ENCODE peak calls at places on chromosomes 2 and 18, in seven cellular contexts. J is mammary epithelial cell, Q is left ventricle myocardium inferior, O is heart left ventricle, P is upper lobe of right lung, C is fibroblast of lung, G is GM23248. Z is an unnamed sample. For H3K36me3, the result is how much of the 10 kb centered on the place peaks cover.

GRCh38 chr2:96821113-96821512 is 5.0 kb downstream of the CNNM3 start:
- DNase-seq in J (no peak), Q (no peak), O (no peak), P (no peak), C (no peak), G (no peak), Z (no peak)

GRCh38 chr18:22385718-22386117 is 32.0 kb downstream of the CTAGE1 start:
- DNase-seq in J (peak), Q (no peak), O (no peak), P (no peak), C (peak), G (peak), Z (no peak)

GRCh38 chr2:212176151-212176550 is 362.5 kb downstream of the ERBB4 start:
- DNase-seq in J (no peak), Q (no peak), O (no peak), P (no peak), C (no peak), G (no peak), Z (peak)

GRCh38 chr2:102267774-102268173 is 43.6 kb upstream of the IL1RL1 start:
- DNase-seq in J (no peak), Q (no peak), O (no peak), P (no peak), C (no peak), G (no peak), Z (no peak)

GRCh38 chr18:26556573-26556972 is 8.2 kb upstream of the KCTD1 start:
- DNase-seq in J (peak), Q (no peak), O (no peak), P (no peak), C (no peak), G (peak), Z (no peak)

GRCh38 chr18:49241852-49242251 is 218.6 kb downstream of the DYM start:
- DNase-seq in J (no peak), Q (no peak), O (no peak), P (no peak), C (peak), G (peak), Z (no peak)

GRCh38 chr2:73561422-73561821 is 80.8 kb downstream of the NAT8 start:
- DNase-seq in J (no peak), Q (no peak), O (no peak), P (no peak), C (peak), G (no peak), Z (no peak)

GRCh38 chr2:43426305-43427031 is 169.4 kb downstream of the THADA start:
- DNase-seq in J (peak), Q (no peak), O (peak), P (no peak), C (peak), G (peak), Z (no peak)

GRCh38 chr18:32380559-32380958 is 90.1 kb downstream of the GAREM1 start:
- DNase-seq in J (no peak), Q (no peak), O (no peak), P (no peak), C (no peak), G (no peak), Z (no peak)

GRCh38 chr2:46863895-46864294 is 51.7 kb downstream of the MCFD2 start:
- DNase-seq in J (no peak), Q (no peak), O (no peak), P (no peak), C (no peak), G (no peak), Z (no peak)

GRCh38 chr2:210072922-210073509 is 70.6 kb downstream of the RPE start:
- DNase-seq in J (peak), Q (no peak), O (no peak), P (no peak), C (peak), G (peak), Z (no peak)

GRCh38 chr2:124810132-124810531 is 785.0 kb downstream of the CNTNAP5 start:
- DNase-seq in J (no peak), Q (peak), O (peak), P (no peak), C (no peak), G (no peak), Z (peak)

GRCh38 chr2:62364786-62365185 is 141.2 kb downstream of the TMEM17 start:
- DNase-seq in J (no peak), Q (no peak), O (no peak), P (no peak), C (no peak), G (no peak), Z (no peak)

GRCh38 chr2:196123679-196124373 is 47.6 kb downstream of the STK17B start:
- DNase-seq in J (no peak), Q (no peak), O (no peak), P (no peak), C (peak), G (peak), Z (no peak)

GRCh38 chr2:106232633-106233032 is 38.5 kb upstream of the UXS1 start:
- DNase-seq in J (no peak), Q (peak), O (peak), P (no peak), C (no peak), G (no peak), Z (no peak)

GRCh38 chr2:183773775-183774174 is 649.5 kb downstream of the NUP35 start:
- DNase-seq in J (no peak), Q (no peak), O (no peak), P (no peak), C (no peak), G (no peak), Z (no peak)

GRCh38 chr2:35873921-35874320 is 481.7 kb upstream of the CRIM1 start:
- DNase-seq in J (no peak), Q (no peak), O (no peak), P (no peak), C (no peak), G (peak), Z (no peak)

GRCh38 chr2:201298462-201298861 is 38.1 kb downstream of the CASP8 start:
- DNase-seq in J (peak), Q (no peak), O (no peak), P (no peak), C (peak), G (peak), Z (no peak)

GRCh38 chr2:38690499-38691420 is 24.8 kb downstream of the GALM start:
- DNase-seq in J (peak), Q (no peak), O (no peak), P (no peak), C (peak), G (peak), Z (no peak)

GRCh38 chr2:101388232-101388631 is 929 bp upstream of the CREG2 start:
- DNase-seq in J (peak), Q (no peak), O (no peak), P (no peak), C (peak), G (peak), Z (no peak)

GRCh38 chr2:120767486-120768005 is 31.9 kb downstream of the GLI2 start:
- DNase-seq in J (no peak), Q (peak), O (peak), P (peak), C (no peak), G (no peak), Z (no peak)

GRCh38 chr18:52312321-52312720 is 27.7 kb upstream of the DCC start:
- DNase-seq in J (peak), Q (no peak), O (no peak), P (no peak), C (peak), G (no peak), Z (no peak)

GRCh38 chr2:9984861-9985480 is 33.5 kb downstream of the GRHL1 start:
- DNase-seq in J (no peak), Q (no peak), O (no peak), P (no peak), C (peak), G (peak), Z (no peak)

GRCh38 chr2:206361407-206362045 is 81.8 kb upstream of the ADAM23 start:
- DNase-seq in J (peak), Q (no peak), O (no peak), P (no peak), C (no peak), G (peak), Z (no peak)

GRCh38 chr2:240432820-240433801 is 2.4 kb upstream of the GPC1 start:
- DNase-seq in J (no peak), Q (peak), O (peak), P (peak), C (no peak), G (no peak), Z (peak)

GRCh38 chr18:80246656-80247402 is 485 bp downstream of the PARD6G start:
- DNase-seq in J (peak), Q (no peak), O (no peak), P (peak), C (peak), G (peak), Z (peak)

GRCh38 chr2:208984376-208985100 is 439.3 kb upstream of the MAP2 start:
- DNase-seq in J (peak), Q (no peak), O (no peak), P (no peak), C (peak), G (peak), Z (no peak)

GRCh38 chr2:151637284-151637781 is 96.9 kb downstream of the NEB start:
- DNase-seq in J (no peak), Q (no peak), O (peak), P (no peak), C (no peak), G (no peak), Z (no peak)

GRCh38 chr2:45354776-45355175 is 256.3 kb downstream of the SRBD1 start:
- DNase-seq in J (no peak), Q (no peak), O (no peak), P (no peak), C (peak), G (no peak), Z (no peak)

GRCh38 chr2:223993634-223994232 is 36.5 kb downstream of the MRPL44 start:
- DNase-seq in J (peak), Q (peak), O (peak), P (no peak), C (peak), G (peak), Z (peak)

GRCh38 chr2:14520385-14520945 is 112.1 kb upstream of the LRATD1 start:
- DNase-seq in J (no peak), Q (no peak), O (no peak), P (no peak), C (no peak), G (no peak), Z (no peak)

GRCh38 chr18:9755110-9755509 is 47.0 kb downstream of the RAB31 start:
- DNase-seq in J (no peak), Q (no peak), O (no peak), P (no peak), C (no peak), G (no peak), Z (no peak)
- H3K27ac ChIP-seq in J (no peak), Q (no peak), O (peak), P (no peak), C (no peak), G (no peak), Z (no peak)

GRCh38 chr2:173355132-173355865 is 627 bp downstream of the CDCA7 start:
- DNase-seq in J (peak), Q (peak), O (peak), P (peak), C (peak), G (peak), Z (peak)

GRCh38 chr2:173354601-173355131 is at the start of gene CDCA7:
- DNase-seq in J (peak), Q (peak), O (peak), P (peak), C (peak), G (peak), Z (peak)

GRCh38 chr2:173354073-173354600 is 535 bp upstream of the CDCA7 start:
- DNase-seq in J (no peak), Q (no peak), O (no peak), P (no peak), C (no peak), G (peak), Z (no peak)

GRCh38 chr2:173357351-173357750 is 2.7 kb downstream of the CDCA7 start:
- DNase-seq in J (no peak), Q (no peak), O (no peak), P (no peak), C (no peak), G (no peak), Z (no peak)

DNA sequence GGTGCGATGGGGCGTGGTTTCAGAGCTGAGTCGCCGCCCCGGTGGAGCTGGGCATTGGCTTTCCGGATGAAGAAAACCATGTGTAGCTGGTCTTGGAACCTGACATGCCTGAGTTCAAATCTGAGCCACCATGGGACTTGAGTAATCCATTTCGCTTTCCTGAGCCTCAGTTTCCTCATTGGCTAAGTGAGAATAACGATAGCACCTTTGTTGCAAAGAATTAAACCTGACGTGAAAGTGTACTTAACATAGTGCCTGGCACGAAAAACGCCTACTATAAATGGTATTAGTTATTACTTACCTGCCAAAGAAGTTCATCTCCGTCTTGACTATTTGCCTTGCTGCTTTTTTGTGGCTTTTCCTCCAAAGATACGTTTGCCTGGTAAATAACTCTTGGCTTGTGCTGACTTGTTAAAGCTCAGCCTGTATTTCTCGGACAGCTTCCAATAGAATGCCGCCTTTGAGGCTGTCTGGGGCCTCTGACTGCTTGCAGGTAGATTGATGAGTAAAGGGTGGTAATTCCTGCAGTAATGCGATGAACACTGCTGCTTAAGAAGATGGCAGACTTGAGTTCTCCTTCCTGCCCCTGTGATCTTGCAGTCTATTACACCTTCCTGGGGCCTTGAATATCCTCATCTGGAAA is 1.3 kb downstream of the CDCA7 start:
- DNase-seq in J (peak), Q (no peak), O (no peak), P (no peak), C (no peak), G (peak), Z (peak)
- H3K36me3 ChIP-seq in J (under half), Q (under half), O (under half), P (under half), C (under half), G (under half), Z (under half)

DNA sequence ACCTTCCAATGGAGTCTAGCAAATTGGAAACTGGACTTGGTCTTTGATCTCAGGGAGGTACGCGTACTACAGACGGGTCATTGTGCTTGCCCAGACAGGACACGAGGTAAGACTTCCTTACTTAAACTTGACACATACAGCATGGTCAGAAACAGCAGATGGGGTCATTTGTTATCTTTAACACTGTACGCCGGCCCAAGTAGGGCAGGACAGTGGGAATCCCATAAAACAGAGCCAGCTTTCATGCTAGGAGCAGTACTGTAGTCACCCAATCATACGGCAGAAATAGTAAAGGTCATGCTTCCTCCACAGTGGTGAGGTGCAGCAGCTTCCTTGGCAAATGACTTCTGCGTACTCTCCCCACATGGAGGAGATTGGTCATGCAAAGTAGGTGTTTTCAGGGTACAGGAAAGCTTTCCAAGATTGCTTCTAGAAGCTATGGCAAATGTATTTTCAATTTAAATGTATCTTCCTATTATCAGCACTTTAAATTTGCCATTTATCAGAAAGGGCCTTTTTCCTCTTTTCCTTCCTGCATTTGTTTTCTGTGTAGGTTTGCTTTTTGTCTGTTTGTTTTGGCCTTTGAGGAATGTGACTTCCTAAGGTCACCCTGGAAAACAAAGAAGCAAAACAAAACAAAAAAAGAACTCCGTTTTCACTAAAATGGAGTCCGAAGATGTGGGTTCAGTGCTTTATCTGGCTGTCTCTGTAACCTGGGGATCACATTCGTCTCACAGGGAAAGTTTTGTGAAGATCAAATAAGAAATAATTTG is 74.0 kb upstream of the DSG1 start:
- DNase-seq in J (peak), Q (no peak), O (no peak), P (no peak), C (no peak), G (no peak), Z (no peak)
- H3K27ac ChIP-seq in J (peak), Q (peak), O (peak), P (no peak), C (no peak), G (no peak), Z (no peak)

DNA sequence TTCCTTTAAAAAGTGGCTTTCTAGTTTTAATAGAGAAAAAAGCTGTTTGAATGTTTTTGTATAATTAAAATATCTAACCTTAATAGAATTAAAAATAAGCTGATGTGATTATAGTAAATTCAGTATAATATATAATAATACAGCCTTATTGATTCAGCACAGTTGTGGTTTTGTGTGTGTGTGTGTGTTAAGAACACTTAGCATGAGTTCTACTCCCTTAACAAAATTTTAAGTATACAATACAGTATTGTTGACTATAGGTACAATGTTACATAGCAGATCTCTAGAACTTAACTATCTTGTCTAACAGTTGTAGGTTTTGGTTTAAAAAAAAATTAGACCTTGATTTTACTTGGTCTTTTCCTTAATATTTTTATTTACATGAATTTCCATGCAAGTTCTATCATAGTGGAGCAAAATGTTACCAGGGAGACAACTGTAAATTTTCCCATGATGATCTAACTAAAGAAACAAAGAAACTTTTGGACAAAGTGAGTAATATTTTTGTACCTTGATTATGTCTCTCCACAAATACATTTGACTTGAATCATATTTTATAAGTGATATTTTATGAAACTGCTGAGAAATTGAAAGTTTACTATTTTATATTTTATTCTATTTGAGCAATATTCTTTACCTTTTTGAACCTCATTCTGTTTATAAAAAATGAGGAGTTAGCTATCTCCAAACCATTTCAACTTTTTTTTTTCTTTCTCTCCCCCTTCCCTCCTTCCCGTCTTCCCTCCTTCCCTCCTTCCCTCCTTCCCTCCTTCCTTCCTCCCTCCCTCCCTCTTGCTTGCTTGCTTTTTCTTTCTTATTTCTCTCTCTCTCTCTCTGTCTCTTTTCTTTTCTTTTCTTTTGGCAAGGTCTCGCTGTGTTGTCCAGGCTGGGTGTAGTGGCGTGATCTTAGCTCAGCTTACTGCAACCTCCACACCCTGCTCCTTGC is 46.3 kb downstream of the ZC3H6 start:
- DNase-seq in J (peak), Q (no peak), O (no peak), P (no peak), C (peak), G (peak), Z (no peak)
- H3K36me3 ChIP-seq in J (under half), Q (half or more), O (half or more), P (under half), C (under half), G (under half), Z (under half)

GRCh38 chr2:161146996-161147395 is 13.2 kb upstream of the TANK start:
- DNase-seq in J (no peak), Q (peak), O (peak), P (no peak), C (no peak), G (no peak), Z (no peak)
- H3K27ac ChIP-seq in J (no peak), Q (no peak), O (no peak), P (no peak), C (no peak), G (no peak), Z (no peak)

GRCh38 chr2:99420751-99421299 is 69.0 kb downstream of the REV1 start:
- DNase-seq in J (no peak), Q (no peak), O (no peak), P (no peak), C (peak), G (peak), Z (no peak)
- H3K36me3 ChIP-seq in J (under half), Q (half or more), O (half or more), P (half or more), C (under half), G (under half), Z (half or more)

GRCh38 chr18:23640023-23640422 is 22.7 kb downstream of the ANKRD29 start:
- DNase-seq in J (no peak), Q (no peak), O (no peak), P (no peak), C (no peak), G (no peak), Z (no peak)
- H3K27ac ChIP-seq in J (no peak), Q (no peak), O (no peak), P (no peak), C (no peak), G (no peak), Z (no peak)

GRCh38 chr2:86097114-86097896 is 8.4 kb downstream of the POLR1A start:
- DNase-seq in J (no peak), Q (no peak), O (no peak), P (no peak), C (no peak), G (no peak), Z (no peak)

GRCh38 chr2:86097913-86098312 is 7.8 kb downstream of the POLR1A start:
- DNase-seq in J (no peak), Q (no peak), O (no peak), P (no peak), C (no peak), G (no peak), Z (no peak)

GRCh38 chr2:86105252-86105968 is at the start of gene POLR1A:
- DNase-seq in J (peak), Q (peak), O (peak), P (peak), C (peak), G (peak), Z (peak)

GRCh38 chr2:86105969-86106945 is at the start of gene PTCD3:
- DNase-seq in J (peak), Q (peak), O (peak), P (peak), C (peak), G (peak), Z (peak)

GRCh38 chr2:86102157-86102556 is 3.5 kb downstream of the POLR1A start:
- DNase-seq in J (no peak), Q (no peak), O (no peak), P (no peak), C (no peak), G (no peak), Z (no peak)
- H3K36me3 ChIP-seq in J (under half), Q (under half), O (under half), P (under half), C (under half), G (under half), Z (half or more)

GRCh38 chr2:233384811-233385488 is 30.7 kb downstream of the DGKD start:
- DNase-seq in J (peak), Q (no peak), O (no peak), P (no peak), C (no peak), G (no peak), Z (no peak)

GRCh38 chr2:233387667-233388528 is 33.6 kb downstream of the DGKD start:
- DNase-seq in J (no peak), Q (peak), O (peak), P (peak), C (peak), G (peak), Z (no peak)

GRCh38 chr2:233385489-233386044 is 31.3 kb downstream of the DGKD start:
- DNase-seq in J (no peak), Q (no peak), O (no peak), P (no peak), C (no peak), G (no peak), Z (no peak)

GRCh38 chr2:233386382-233387041 is 32.2 kb downstream of the DGKD start:
- DNase-seq in J (no peak), Q (no peak), O (peak), P (no peak), C (peak), G (peak), Z (no peak)

GRCh38 chr2:233387225-233387624 is 32.9 kb downstream of the DGKD start:
- DNase-seq in J (no peak), Q (no peak), O (no peak), P (no peak), C (no peak), G (no peak), Z (no peak)
- H3K27ac ChIP-seq in J (no peak), Q (peak), O (peak), P (peak), C (peak), G (no peak), Z (no peak)